ENCODE peak calls at places on chromosomes 5 and 9, in five cellular contexts. E is fibroblast of mammary gland, V is fibroblast of lung, M is NB4, J is IMR-90. D is an unnamed sample.

GRCh38 chr9:116144038-116144437 is 9.6 kb upstream of the PAPPA start:
- DNase-seq in E (peak), V (peak), M (no peak), J (peak), D (peak)

GRCh38 chr5:73693573-73694061 is 67.6 kb downstream of the ARHGEF28 start:
- DNase-seq in E (peak), V (peak), M (peak), J (peak), D (peak)

GRCh38 chr9:132411091-132411508 is 1.1 kb downstream of the CFAP77 start:
- DNase-seq in E (peak), V (peak), M (peak), J (peak), D (no peak)

GRCh38 chr5:170572453-170572852 is 68.6 kb downstream of the KCNIP1 start:
- DNase-seq in E (peak), V (no peak), M (peak), J (no peak), D (no peak)

GRCh38 chr5:169804861-169805260 is 167.8 kb downstream of the DOCK2 start:
- DNase-seq in E (peak), V (peak), M (no peak), J (peak), D (peak)

GRCh38 chr5:166977916-166978434 is 1313.5 kb upstream of the WWC1 start:
- DNase-seq in E (no peak), V (no peak), M (no peak), J (no peak), D (no peak)

GRCh38 chr9:97299809-97300414 is 7.5 kb upstream of the CCDC180 start:
- DNase-seq in E (no peak), V (no peak), M (no peak), J (no peak), D (no peak)

GRCh38 chr9:95887926-95888497 is 12.5 kb downstream of the ERCC6L2 start:
- DNase-seq in E (no peak), V (no peak), M (no peak), J (no peak), D (no peak)

GRCh38 chr9:135818718-135819475 is 88.4 kb downstream of the CAMSAP1 start:
- DNase-seq in E (no peak), V (no peak), M (no peak), J (no peak), D (no peak)

GRCh38 chr5:42434047-42434724 is 10.9 kb downstream of the GHR start:
- DNase-seq in E (no peak), V (no peak), M (no peak), J (no peak), D (no peak)

GRCh38 chr5:81856948-81857928 is 106.3 kb upstream of the SSBP2 start:
- DNase-seq in E (no peak), V (peak), M (peak), J (no peak), D (no peak)

GRCh38 chr9:75852746-75853145 is 37.7 kb upstream of the PCSK5 start:
- DNase-seq in E (no peak), V (no peak), M (no peak), J (no peak), D (no peak)

GRCh38 chr5:82884821-82885471 is 192.2 kb downstream of the TMEM167A start:
- DNase-seq in E (no peak), V (no peak), M (no peak), J (no peak), D (no peak)

GRCh38 chr5:23614422-23614821 is 107.0 kb downstream of the PRDM9 start:
- DNase-seq in E (peak), V (no peak), M (no peak), J (no peak), D (no peak)

GRCh38 chr5:14105717-14106435 is 37.3 kb upstream of the TRIO start:
- DNase-seq in E (peak), V (peak), M (no peak), J (peak), D (peak)

GRCh38 chr5:72246239-72246580 is 73.8 kb downstream of the MRPS27 start:
- DNase-seq in E (peak), V (no peak), M (peak), J (no peak), D (peak)

GRCh38 chr5:40198736-40199135 is 481.0 kb upstream of the PTGER4 start:
- DNase-seq in E (peak), V (no peak), M (no peak), J (no peak), D (no peak)

DNA sequence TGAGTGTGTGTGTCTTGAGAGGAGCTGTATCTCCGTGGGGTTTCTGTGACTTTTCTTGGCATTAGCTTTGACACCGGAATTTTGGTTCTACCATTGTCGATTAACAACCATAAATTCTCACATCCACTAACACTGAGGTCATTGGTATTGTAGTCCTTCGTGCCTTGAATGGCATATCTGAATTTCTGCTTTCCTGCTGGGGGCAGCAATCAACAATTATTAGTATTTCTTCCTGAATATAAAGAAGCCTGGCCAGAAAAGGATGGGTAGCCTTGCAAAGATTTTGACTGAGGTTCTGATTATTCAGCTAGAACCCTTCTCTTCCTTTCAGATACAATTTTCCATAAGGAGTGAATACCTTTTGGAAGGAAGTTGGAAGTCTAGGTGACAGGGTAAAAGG is 33.5 kb upstream of the SHOC1 start:
- DNase-seq in E (peak), V (peak), M (peak), J (no peak), D (no peak)
- TF ChIP-seq CTCF in E (peak), V (peak), M (no peak), J (no peak), D (peak)

DNA sequence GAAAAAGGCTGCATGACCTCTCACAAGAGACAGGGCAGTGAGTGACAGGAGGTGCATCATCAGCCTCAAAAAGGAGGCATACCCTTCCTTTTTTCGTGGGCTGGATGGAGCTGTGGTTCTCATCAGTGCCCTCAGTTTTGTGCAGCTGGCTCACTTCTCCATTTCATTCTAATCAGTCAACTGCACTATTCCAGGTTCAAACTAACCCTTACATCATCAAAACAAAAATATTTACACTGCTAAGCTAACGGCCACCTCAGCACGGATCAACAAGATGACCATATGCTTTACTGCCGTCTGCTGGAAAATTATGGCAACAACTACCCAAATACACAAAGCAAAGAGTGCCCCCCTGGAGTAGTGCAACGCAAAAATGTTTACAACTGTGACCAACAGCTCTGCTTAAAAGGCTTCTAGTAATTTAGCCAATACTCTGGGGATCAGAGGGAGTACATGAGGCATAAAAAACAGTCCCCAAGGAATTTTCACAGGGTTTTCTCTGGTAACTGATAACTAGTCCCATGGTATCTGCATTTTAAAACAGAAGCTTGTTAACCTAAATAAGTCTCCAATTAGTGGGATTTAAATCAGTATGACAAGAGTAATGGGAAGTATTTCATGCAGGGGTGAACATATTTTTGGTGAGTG is 10.8 kb downstream of the KCNV2 start:
- DNase-seq in E (peak), V (peak), M (peak), J (peak), D (peak)
- TF ChIP-seq CTCF in E (peak), V (peak), M (peak), J (peak), D (peak)

GRCh38 chr5:135462304-135462703 is 10.2 kb upstream of the TIFAB start:
- DNase-seq in E (peak), V (peak), M (peak), J (peak), D (no peak)
- TF ChIP-seq CTCF in E (peak), V (peak), M (peak), J (peak), D (peak)

DNA sequence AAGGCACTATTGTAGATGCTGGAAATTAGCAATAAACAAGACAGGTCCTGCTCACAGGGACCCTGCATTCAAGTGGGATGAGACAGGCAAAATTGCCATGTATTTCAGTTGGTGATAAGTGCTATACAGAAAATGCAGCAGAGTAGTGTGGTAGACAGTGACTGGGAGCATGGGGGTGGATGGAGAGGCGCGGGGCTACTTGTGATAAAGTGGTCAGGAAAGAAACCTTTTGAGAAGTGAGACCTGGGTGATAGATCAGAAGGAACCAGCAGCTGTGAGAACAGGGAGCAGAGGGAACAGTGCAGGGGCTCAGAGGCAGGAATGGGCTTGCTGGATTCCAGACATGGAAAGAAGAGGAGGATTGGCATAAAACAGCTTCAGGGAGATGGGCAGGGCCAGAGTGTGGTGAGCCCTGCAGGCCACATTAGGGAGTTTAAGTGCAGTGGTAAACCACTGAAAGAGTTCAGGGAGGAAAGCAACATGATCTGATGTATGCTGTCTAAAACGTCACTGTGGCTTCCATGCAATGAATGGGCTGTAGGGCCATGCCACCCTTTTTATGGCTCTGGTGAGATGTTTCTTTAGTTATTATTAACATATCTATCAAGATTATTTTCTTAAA is 7.3 kb downstream of the CRHBP start:
- DNase-seq in E (no peak), V (no peak), M (peak), J (no peak), D (no peak)
- TF ChIP-seq CTCF in E (no peak), V (no peak), M (no peak), J (no peak), D (no peak)

GRCh38 chr9:113796651-113797426 is 79.3 kb upstream of the ZNF618 start:
- DNase-seq in E (no peak), V (no peak), M (no peak), J (no peak), D (no peak)
- TF ChIP-seq CTCF in E (no peak), V (no peak), M (no peak), J (no peak), D (peak)

GRCh38 chr5:171606414-171607024 is 179.1 kb upstream of the SMIM23 start:
- DNase-seq in E (peak), V (no peak), M (peak), J (peak), D (no peak)
- TF ChIP-seq CTCF in E (peak), V (peak), M (peak), J (peak), D (peak)

GRCh38 chr5:151286246-151286645 is 17.3 kb downstream of the SLC36A3 start:
- DNase-seq in E (no peak), V (no peak), M (no peak), J (no peak), D (no peak)

GRCh38 chr5:151283120-151283825 is 20.3 kb downstream of the SLC36A3 start:
- DNase-seq in E (no peak), V (no peak), M (no peak), J (no peak), D (no peak)

GRCh38 chr5:151285683-151286082 is 17.9 kb downstream of the SLC36A3 start:
- DNase-seq in E (no peak), V (no peak), M (no peak), J (no peak), D (no peak)

GRCh38 chr5:151281001-151281639 is 22.4 kb downstream of the SLC36A3 start:
- DNase-seq in E (no peak), V (no peak), M (no peak), J (no peak), D (peak)

DNA sequence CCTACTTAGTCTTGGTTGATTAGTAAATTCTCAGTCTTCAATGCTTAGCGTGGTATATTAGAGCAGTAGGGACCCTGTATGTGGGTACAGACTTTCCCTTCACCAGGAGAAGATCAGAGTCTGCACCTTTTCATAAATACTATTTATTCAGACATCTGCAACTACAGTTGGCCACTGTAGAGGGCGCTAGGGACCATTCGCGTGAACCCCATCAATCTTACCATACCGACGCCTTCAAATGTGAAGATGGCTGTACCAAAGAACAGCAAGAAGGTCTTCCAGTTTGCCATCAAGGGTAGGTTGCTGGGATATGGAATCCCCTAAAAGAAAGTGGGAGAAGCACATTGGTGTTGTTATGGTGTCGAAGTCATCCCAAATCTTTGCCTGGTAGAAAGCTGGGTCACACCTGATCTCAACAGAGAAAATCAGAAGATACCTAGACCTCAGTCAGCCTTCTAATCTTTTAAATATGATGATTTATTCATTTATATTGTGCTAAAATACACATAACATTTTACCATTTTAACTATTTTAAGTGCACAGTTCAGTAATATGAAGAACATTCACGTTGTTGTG is 19.1 kb downstream of the SLC36A3 start:
- DNase-seq in E (no peak), V (no peak), M (peak), J (no peak), D (no peak)
- TF ChIP-seq CTCF in E (peak), V (no peak), M (peak), J (peak), D (peak)

GRCh38 chr9:1001838-1002237 is 25.4 kb downstream of the DMRT3 start:
- DNase-seq in E (peak), V (no peak), M (no peak), J (no peak), D (peak)

GRCh38 chr9:1007312-1007711 is 30.9 kb downstream of the DMRT3 start:
- DNase-seq in E (no peak), V (no peak), M (no peak), J (no peak), D (no peak)

GRCh38 chr9:1002678-1003077 is 26.2 kb downstream of the DMRT3 start:
- DNase-seq in E (no peak), V (no peak), M (no peak), J (no peak), D (no peak)

GRCh38 chr9:1008256-1008655 is 31.8 kb downstream of the DMRT3 start:
- DNase-seq in E (peak), V (peak), M (no peak), J (peak), D (no peak)

DNA sequence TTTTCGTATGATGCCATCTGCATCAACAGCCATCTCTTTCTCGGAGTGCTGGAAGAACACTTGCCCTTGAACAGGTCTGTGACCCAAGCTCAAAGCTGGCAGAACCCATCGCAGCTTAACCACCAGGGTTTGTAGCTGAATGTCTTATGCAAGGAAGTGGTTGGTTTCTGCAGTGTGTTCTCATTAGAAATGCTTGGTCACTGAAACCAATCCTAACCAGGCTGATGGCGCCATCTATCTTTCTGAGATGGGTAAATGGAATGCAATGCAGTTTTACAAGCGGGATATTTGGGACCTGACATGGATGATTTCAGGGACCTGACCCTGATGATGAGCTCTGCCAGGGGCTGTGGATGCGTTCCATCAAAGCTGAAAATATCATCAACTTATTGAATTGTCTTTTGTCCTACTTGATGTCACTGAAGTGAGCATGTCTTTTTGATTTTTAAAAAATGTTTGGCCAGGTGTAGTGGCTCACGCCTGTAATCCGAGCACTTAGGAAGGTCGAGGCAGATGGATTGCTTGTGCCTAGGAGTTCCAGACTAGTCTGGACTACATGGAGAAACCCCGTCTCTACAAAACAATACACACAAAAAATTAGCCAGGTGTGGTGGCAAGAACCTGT is 28.7 kb downstream of the DMRT3 start:
- DNase-seq in E (peak), V (peak), M (peak), J (peak), D (peak)
- TF ChIP-seq CTCF in E (peak), V (peak), M (peak), J (peak), D (peak)

GRCh38 chr9:100428871-100429654 is 2.1 kb downstream of the MSANTD3 start:
- DNase-seq in E (peak), V (peak), M (peak), J (peak), D (peak)

GRCh38 chr9:100425758-100426157 is 1.2 kb upstream of the MSANTD3 start:
- DNase-seq in E (peak), V (no peak), M (no peak), J (no peak), D (no peak)

GRCh38 chr9:100427366-100428263 is 672 bp downstream of the MSANTD3 start:
- DNase-seq in E (peak), V (peak), M (peak), J (peak), D (peak)

GRCh38 chr9:100426194-100426531 is 780 bp upstream of the MSANTD3 start:
- DNase-seq in E (no peak), V (no peak), M (no peak), J (no peak), D (no peak)

DNA sequence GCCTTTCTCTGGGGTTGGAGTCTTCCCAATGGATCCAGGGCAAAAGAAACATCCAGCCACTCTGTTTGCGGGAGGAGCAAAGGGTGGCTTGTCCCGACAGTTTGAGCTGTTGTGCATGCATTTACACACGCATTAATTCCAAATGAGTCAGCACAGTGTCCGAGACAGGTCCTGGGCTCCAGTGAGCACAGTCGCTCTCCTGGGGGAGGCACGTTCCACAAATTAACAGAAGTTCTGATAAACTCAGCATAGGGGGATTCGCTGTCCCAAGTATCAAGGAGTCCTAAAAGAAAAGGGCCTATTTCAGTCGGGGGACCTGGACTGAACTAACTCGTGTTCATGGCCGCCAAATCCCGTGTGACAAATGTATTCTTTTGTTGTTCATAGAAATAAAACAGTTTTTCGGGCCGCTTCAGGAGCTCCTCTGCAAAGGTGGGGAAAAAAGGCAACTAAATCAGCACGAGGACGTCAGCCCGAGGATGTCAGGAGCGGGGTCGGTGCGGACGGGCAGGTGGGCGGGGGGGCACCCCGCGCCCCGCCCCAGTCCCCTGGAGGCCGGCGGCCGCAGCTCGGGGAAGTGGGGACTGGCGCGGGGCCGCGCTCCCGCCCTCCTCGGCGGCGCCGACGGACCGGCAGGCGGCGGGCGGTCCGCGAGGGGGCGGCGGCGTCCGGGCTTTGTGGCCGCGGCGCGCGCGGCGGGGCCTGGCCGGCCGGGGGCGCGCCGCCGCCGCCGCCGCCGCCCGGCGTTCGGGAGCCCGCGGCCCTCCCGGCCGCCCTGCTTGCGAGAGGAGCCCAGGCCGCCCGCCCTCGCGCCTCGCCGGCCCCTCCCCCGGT is at the start of gene MSANTD3:
- DNase-seq in E (peak), V (peak), M (peak), J (peak), D (peak)
- TF ChIP-seq CTCF in E (no peak), V (no peak), M (no peak), J (peak), D (peak)

DNA sequence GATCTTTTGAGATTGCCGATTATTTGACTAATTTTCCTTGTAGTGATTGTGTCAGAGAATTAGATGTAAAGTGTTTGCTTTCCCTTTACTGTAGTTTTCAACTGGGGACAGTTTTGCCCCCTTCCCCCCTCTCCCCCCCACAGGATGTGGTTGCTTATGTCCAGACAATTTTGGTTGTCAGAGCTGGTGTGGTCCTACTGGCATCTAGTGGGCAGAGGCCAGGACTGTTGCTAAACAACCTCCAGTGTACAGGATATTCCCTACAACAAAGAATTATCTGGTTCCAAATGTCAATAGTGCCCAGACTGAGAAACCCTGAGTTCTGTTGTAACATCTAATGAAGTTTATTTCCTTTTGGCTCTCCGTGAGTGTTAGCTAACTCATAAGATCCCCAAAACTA is 20.0 kb downstream of the TMEFF1 start:
- DNase-seq in E (peak), V (peak), M (peak), J (peak), D (peak)
- TF ChIP-seq CTCF in E (peak), V (peak), M (no peak), J (peak), D (peak)